ENCODE peak calls at places on chromosomes 12 and 14, in five cellular contexts. U is A673, M is HFF-Myc, I is dorsolateral prefrontal cortex, A is BE2C. V is an unnamed sample.
A peak's percentile ranks its signal among the peaks of the same experiment; 100 is the strongest.

GRCh38 chr12:85273411-85274075 is 6.5 kb upstream of the ALX1 start:
- DNase-seq in U (no peak), M (no peak), A (no peak), I (no peak), V (no peak)

GRCh38 chr12:16658699-16659098 is 52.7 kb upstream of the LMO3 start:
- DNase-seq in A (no peak), I (no peak), U (no peak), M (no peak), V (no peak)

GRCh38 chr14:102849522-102850379 is 72.5 kb downstream of the TRAF3 start:
- DNase-seq in I (peak; percentile 81), A (peak; percentile 74), M (no peak), U (no peak), V (peak; percentile 41)

GRCh38 chr14:105151838-105152793 is 16.5 kb downstream of the JAG2 start:
- DNase-seq in A (peak; percentile 7), I (no peak), U (no peak), M (no peak), V (no peak)

GRCh38 chr12:68113644-68114043 is 45.9 kb downstream of the IFNG start:
- DNase-seq in I (no peak), U (no peak), M (no peak), A (peak; percentile 22), V (no peak)

GRCh38 chr14:78310263-78310662 is 140.1 kb downstream of the NRXN3 start:
- DNase-seq in A (no peak), I (no peak), U (no peak), M (no peak), V (no peak)

GRCh38 chr12:95721320-95721719 is 69.2 kb downstream of the NTN4 start:
- DNase-seq in A (no peak), U (peak; percentile 28), M (no peak), I (no peak), V (no peak)

GRCh38 chr12:88206636-88207035 is 64.5 kb downstream of the TMTC3 start:
- DNase-seq in U (no peak), I (no peak), M (peak; percentile 41), A (no peak), V (no peak)

GRCh38 chr12:57171668-57172067 is 24.2 kb upstream of the LRP1-AS start:
- DNase-seq in U (no peak), I (no peak), A (no peak), M (no peak), V (no peak)

GRCh38 chr12:89474615-89475014 is 50.0 kb downstream of the GALNT4 start:
- DNase-seq in A (no peak), U (no peak), I (no peak), M (no peak), V (no peak)

GRCh38 chr12:105987687-105988035 is 151.1 kb downstream of the NUAK1 start:
- DNase-seq in I (no peak), A (no peak), M (peak; percentile 14), U (no peak), V (no peak)

GRCh38 chr14:52879958-52880357 is 70.9 kb downstream of the FERMT2 start:
- DNase-seq in U (no peak), I (no peak), A (no peak), M (no peak), V (no peak)

GRCh38 chr12:52275686-52276085 is 1.2 kb downstream of the KRT86 start:
- DNase-seq in I (no peak), U (no peak), A (no peak), M (no peak), V (no peak)

GRCh38 chr12:59972941-59973340 is 377.1 kb downstream of the SLC16A7 start:
- DNase-seq in A (no peak), U (peak; percentile 9), I (no peak), M (peak; percentile 73), V (no peak)

GRCh38 chr12:9673404-9674225 is 4.1 kb downstream of the CLEC2D start:
- DNase-seq in A (peak; percentile 68), I (no peak), U (peak; percentile 51), M (peak; percentile 93), V (peak; percentile 3)

GRCh38 chr14:91862417-91862816 is 4.9 kb downstream of the TC2N start:
- DNase-seq in U (no peak), A (no peak), M (no peak), I (no peak), V (no peak)

GRCh38 chr12:13044002-13044858 is at the start of gene FAM234B:
- DNase-seq in M (no peak), I (peak; percentile 88), A (peak; percentile 87), U (peak; percentile 86), V (no peak)

GRCh38 chr14:93402951-93403350 is 27.8 kb upstream of the UNC79 start:
- DNase-seq in I (no peak), M (no peak), U (no peak), A (no peak), V (no peak)

GRCh38 chr12:53267309-53268008 is 640 bp upstream of the ESPL1 start:
- DNase-seq in I (no peak), U (no peak), M (no peak), A (no peak), V (no peak)

GRCh38 chr12:107912421-107913004 is 138.0 kb downstream of the ASCL4 start:
- DNase-seq in I (peak; percentile 52), M (no peak), A (peak; percentile 65), U (peak; percentile 60), V (peak; percentile 80)

DNA sequence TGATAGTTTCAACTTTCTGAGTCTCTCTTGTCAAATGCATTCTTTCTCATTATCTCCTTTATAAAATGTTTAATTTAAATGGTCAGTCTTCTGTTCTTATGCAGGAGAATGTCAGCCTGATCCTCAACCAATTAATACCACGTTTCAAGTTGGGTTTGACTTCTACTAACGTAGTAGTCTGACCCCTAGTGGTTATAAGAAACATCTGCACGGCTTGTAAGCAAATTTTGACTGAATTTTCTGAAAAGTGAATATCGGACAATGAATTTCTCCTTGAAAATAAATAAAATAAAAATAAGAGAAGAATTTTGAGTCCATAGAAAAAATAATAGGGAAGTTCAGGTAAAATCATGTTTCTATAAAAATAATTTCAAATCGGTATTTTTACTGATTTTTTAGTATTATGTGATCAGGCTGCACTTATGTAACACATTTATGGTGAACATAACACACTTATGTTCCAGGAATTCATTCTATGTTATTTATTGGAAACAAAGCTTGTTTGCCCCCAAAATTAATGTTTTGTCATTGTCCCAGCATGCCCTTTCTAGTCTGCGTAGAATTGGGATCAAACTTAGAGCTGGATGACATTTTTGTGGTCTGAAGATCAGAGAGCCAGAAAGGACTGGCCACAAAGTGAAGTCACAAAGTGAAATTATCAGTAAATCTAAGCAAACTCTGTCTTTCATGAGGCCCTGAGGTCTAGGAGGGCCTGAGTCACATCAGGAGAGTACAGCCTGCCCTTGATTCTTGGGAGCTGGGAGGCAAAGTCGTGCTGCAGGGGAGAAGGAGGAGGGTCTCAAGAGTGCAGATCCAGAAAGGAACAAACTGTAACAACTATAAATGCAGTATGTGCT is 101.2 kb upstream of the STXBP6 start:
- DNase-seq in M (peak; percentile 46), U (peak; percentile 68), I (no peak), A (no peak), V (peak; percentile 17)
- TF ChIP-seq CTCF in M (peak; percentile 59), U (peak; percentile 82), I (peak; percentile 92), A (peak; percentile 73), V (peak; percentile 59)

GRCh38 chr12:48106574-48107251 is 834 bp upstream of the SENP1 start:
- DNase-seq in A (no peak), U (no peak), M (no peak), I (no peak), V (no peak)

GRCh38 chr12:48105321-48105866 is 485 bp downstream of the SENP1 start:
- DNase-seq in U (peak; percentile 46), A (no peak), I (peak; percentile 23), M (no peak), V (no peak)

GRCh38 chr12:48107252-48107613 is 1.4 kb upstream of the SENP1 start:
- DNase-seq in I (no peak), U (no peak), A (no peak), M (no peak), V (no peak)

GRCh38 chr12:48105867-48106563 is at the start of gene SENP1:
- DNase-seq in U (peak; percentile 91), A (peak; percentile 88), M (peak; percentile 61), I (peak; percentile 90), V (peak; percentile 69)

GRCh38 chr12:48104531-48104930 is 1.3 kb downstream of the SENP1 start:
- DNase-seq in A (no peak), U (no peak), M (no peak), I (no peak), V (peak; percentile 38)
- H3K4me3 ChIP-seq in A (peak overlapping the region; percentile 81), U (peak overlapping the region; percentile 94), M (peak overlapping the region; percentile 81), I (no peak overlapping the region), V (peak overlapping the region; percentile 88)

DNA sequence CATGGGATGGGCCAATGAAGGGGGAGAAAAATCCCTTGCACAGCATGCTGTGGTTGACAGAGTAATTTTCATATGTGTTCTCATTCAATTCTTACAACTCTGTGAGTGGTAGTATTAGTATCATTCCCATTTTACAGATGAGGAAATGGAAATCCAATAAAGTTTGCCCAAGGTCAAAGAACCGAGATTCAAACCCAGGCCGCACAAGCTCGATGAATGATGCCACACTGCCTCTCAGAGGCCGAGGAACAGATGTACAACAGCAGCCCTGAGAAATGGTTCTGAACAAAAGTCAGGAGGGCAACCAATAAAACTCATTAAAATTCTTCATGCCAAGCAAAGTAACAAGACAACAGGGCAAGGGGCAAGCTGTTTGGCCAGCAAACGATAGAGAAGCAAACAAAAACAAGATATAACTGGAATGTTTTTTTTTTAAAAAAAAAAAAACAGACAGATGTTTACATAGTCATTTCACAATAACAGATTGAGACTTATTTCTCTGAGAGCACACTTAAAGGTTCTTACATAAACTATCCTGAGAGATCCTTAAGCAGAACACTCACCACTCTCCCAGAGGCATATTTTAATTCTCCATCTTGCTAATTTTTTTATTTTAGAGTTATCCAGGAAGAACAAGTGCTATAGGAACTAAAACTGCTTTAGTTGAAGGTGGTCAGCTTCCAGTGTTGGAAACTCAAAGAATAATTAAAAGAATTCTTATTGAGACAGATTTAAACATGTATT is 85.8 kb downstream of the EXOC5 start:
- DNase-seq in I (no peak), M (no peak), A (peak; percentile 6), U (peak; percentile 76), V (no peak)
- TF ChIP-seq CTCF in I (peak; percentile 9), M (peak; percentile 46), A (peak; percentile 53), U (peak; percentile 78), V (peak; percentile 80)

GRCh38 chr12:11810160-11810559 is 160.7 kb downstream of the ETV6 start:
- DNase-seq in I (no peak), M (no peak), A (no peak), U (no peak), V (no peak)

GRCh38 chr12:11812558-11813421 is 163.3 kb downstream of the ETV6 start:
- DNase-seq in I (no peak), U (peak; percentile 69), A (peak; percentile 44), M (no peak), V (no peak)

GRCh38 chr12:11813422-11813813 is 163.9 kb downstream of the ETV6 start:
- DNase-seq in M (no peak), A (no peak), I (no peak), U (peak; percentile 10), V (no peak)

GRCh38 chr12:11814362-11814761 is 164.9 kb downstream of the ETV6 start:
- DNase-seq in M (no peak), I (no peak), U (peak; percentile 49), A (no peak), V (no peak)

GRCh38 chr12:11810962-11811361 is 161.5 kb downstream of the ETV6 start:
- DNase-seq in M (no peak), A (no peak), U (no peak), I (no peak), V (no peak)
- H3K4me3 ChIP-seq in M (no peak overlapping the region), A (no peak overlapping the region), U (no peak overlapping the region), I (no peak overlapping the region), V (no peak overlapping the region)